ENCODE peak calls at places on chromosomes 5 and 9, in six cellular contexts. E, W, Q, F, Z and G are unnamed samples.

GRCh38 chr9:21155501-21155900 is 11.0 kb downstream of the IFNA21 start:
- DNase-seq in Z (no peak), E (no peak), W (no peak), F (no peak), Q (peak), G (no peak)

GRCh38 chr5:132418876-132419275 is 49.4 kb downstream of the SLC22A5 start:
- DNase-seq in W (no peak), E (no peak), F (no peak), Q (no peak), Z (no peak), G (no peak)

GRCh38 chr9:38131729-38132128 is 62.7 kb upstream of the SHB start:
- DNase-seq in Z (no peak), F (no peak), E (no peak), Q (no peak), W (no peak), G (no peak)

GRCh38 chr5:134784946-134785620 is 26.5 kb downstream of the DDX46 start:
- DNase-seq in Q (peak), E (no peak), F (no peak), W (no peak), Z (no peak), G (no peak)

GRCh38 chr9:18874069-18874468 is 158.9 kb downstream of the SAXO1 start:
- DNase-seq in W (no peak), F (no peak), Q (no peak), E (no peak), Z (no peak), G (no peak)

GRCh38 chr5:158731014-158731413 is 368.7 kb downstream of the EBF1 start:
- DNase-seq in E (no peak), W (no peak), Q (no peak), Z (no peak), F (no peak), G (no peak)

GRCh38 chr5:127029513-127030258 is 672 bp downstream of the MARCHF3 start:
- DNase-seq in F (peak), Q (peak), W (peak), E (peak), Z (peak), G (peak)

GRCh38 chr5:74080157-74080556 is 454.2 kb downstream of the ARHGEF28 start:
- DNase-seq in Z (peak), F (no peak), E (no peak), W (no peak), Q (no peak), G (no peak)

GRCh38 chr5:142388696-142389095 is 63.9 kb upstream of the SPRY4 start:
- DNase-seq in W (no peak), Q (peak), E (no peak), Z (no peak), F (no peak), G (no peak)

GRCh38 chr5:35884125-35884788 is 27.6 kb downstream of the IL7R start:
- DNase-seq in Z (no peak), Q (peak), E (peak), W (no peak), F (no peak), G (no peak)

GRCh38 chr9:112751059-112751795 is 667 bp downstream of the SNX30 start:
- DNase-seq in W (peak), F (peak), E (peak), Z (peak), Q (peak), G (peak)

GRCh38 chr5:74394924-74395880 is 245.3 kb downstream of the ENC1 start:
- DNase-seq in Z (no peak), E (peak), F (no peak), W (no peak), Q (no peak), G (no peak)

GRCh38 chr5:82509726-82510125 is 231.6 kb upstream of the RPS23 start:
- DNase-seq in F (no peak), Z (no peak), E (no peak), W (no peak), Q (no peak), G (no peak)

GRCh38 chr5:109328626-109329025 is 81.1 kb downstream of the PJA2 start:
- DNase-seq in Q (peak), E (no peak), W (no peak), Z (no peak), F (no peak), G (no peak)

GRCh38 chr5:99320461-99320860 is 391.7 kb upstream of the CHD1 start:
- DNase-seq in E (no peak), Q (no peak), W (no peak), F (no peak), Z (no peak), G (no peak)

GRCh38 chr5:42337143-42337542 is 86.1 kb upstream of the GHR start:
- DNase-seq in W (no peak), Z (no peak), Q (no peak), F (no peak), E (no peak), G (no peak)

GRCh38 chr5:54835642-54836041 is 149.8 kb downstream of the ESM1 start:
- DNase-seq in Q (peak), F (no peak), Z (no peak), E (no peak), W (no peak), G (no peak)

GRCh38 chr9:89463986-89464901 is 33.7 kb downstream of the SEMA4D start:
- DNase-seq in W (peak), F (peak), Q (no peak), Z (no peak), E (peak), G (peak)

GRCh38 chr9:20713172-20713571 is 29.1 kb downstream of the FOCAD start:
- DNase-seq in W (no peak), E (no peak), Q (no peak), F (no peak), Z (no peak), G (no peak)

GRCh38 chr5:6576861-6577501 is 55.9 kb downstream of the NSUN2 start:
- DNase-seq in F (peak), W (peak), Q (peak), Z (no peak), E (peak), G (peak)

GRCh38 chr9:94719878-94720277 is 6.6 kb upstream of the AOPEP start:
- DNase-seq in Z (no peak), Q (no peak), F (no peak), W (no peak), E (no peak), G (no peak)

GRCh38 chr5:35899805-35900204 is 38.6 kb downstream of the CAPSL start:
- DNase-seq in E (peak), Q (no peak), W (peak), Z (no peak), F (peak), G (peak)

GRCh38 chr5:149284501-149284900 is 12.8 kb downstream of the AFAP1L1 start:
- DNase-seq in Q (no peak), E (no peak), W (no peak), Z (no peak), F (no peak), G (no peak)

GRCh38 chr5:41961736-41962135 is 36.7 kb downstream of the FBXO4 start:
- DNase-seq in E (no peak), F (no peak), W (no peak), Z (no peak), Q (no peak), G (no peak)

GRCh38 chr9:136695955-136696354 is 8.7 kb upstream of the AGPAT2 start:
- DNase-seq in F (no peak), E (no peak), W (no peak), Q (no peak), Z (peak), G (no peak)

GRCh38 chr9:130128251-130128650 is 44.0 kb upstream of the NCS1 start:
- DNase-seq in E (peak), Q (no peak), W (peak), Z (no peak), F (peak), G (peak)

GRCh38 chr5:112012112-112012511 is 255.1 kb upstream of the NREP start:
- DNase-seq in W (no peak), E (no peak), Z (no peak), F (no peak), Q (peak), G (no peak)
- TF ChIP-seq CTCF in W (no peak), E (no peak), Z (no peak), F (no peak), Q (no peak), G (no peak)

GRCh38 chr9:87263291-87263690 is 234.4 kb upstream of the DAPK1 start:
- DNase-seq in F (no peak), W (no peak), E (no peak), Z (peak), Q (no peak), G (no peak)
- TF ChIP-seq CTCF in F (no peak), W (no peak), E (no peak), Z (no peak), Q (no peak), G (no peak)

GRCh38 chr5:78537821-78538220 is 110.8 kb downstream of the LHFPL2 start:
- DNase-seq in E (peak), Z (no peak), Q (peak), W (no peak), F (peak), G (peak)
- TF ChIP-seq CTCF in E (peak), Z (peak), Q (peak), W (no peak), F (peak), G (no peak)

GRCh38 chr5:171272996-171273970 is 35.8 kb upstream of the TLX3 start:
- DNase-seq in F (peak), Q (peak), Z (peak), E (peak), W (peak), G (no peak)
- TF ChIP-seq CTCF in F (peak), Q (peak), Z (peak), E (peak), W (no peak), G (peak)